ENCODE peak calls at places on chromosomes 3 and 15, in ten cellular contexts. B, Q, Z, V, E, F, C, S, W and G are unnamed samples. For H3K4me1, the result is how much of the 10 kb centered on the place peaks cover.

GRCh38 chr15:22933641-22934061 is 46.5 kb downstream of the CYFIP1 start:
- DNase-seq in B (no peak), Q (no peak), Z (no peak), V (no peak), E (no peak), F (no peak), C (no peak), S (no peak), W (no peak), G (no peak)

GRCh38 chr15:79221696-79222095 is 60.8 kb upstream of the ANKRD34C start:
- DNase-seq in B (no peak), Q (no peak), Z (no peak), V (no peak), E (no peak), F (no peak), C (no peak), S (no peak), W (no peak), G (no peak)

GRCh38 chr15:67019886-67020520 is 45.4 kb upstream of the SMAD3 start:
- DNase-seq in B (no peak), Q (no peak), Z (peak), V (no peak), E (no peak), F (no peak), C (no peak), S (no peak), W (no peak), G (no peak)

GRCh38 chr15:88080616-88081015 is 175.9 kb downstream of the NTRK3 start:
- DNase-seq in B (no peak), Q (no peak), Z (no peak), V (no peak), E (no peak), F (no peak), C (no peak), S (no peak), W (no peak), G (no peak)

GRCh38 chr3:177196473-177197040 is 725 bp downstream of the TBL1XR1 start:
- DNase-seq in B (peak), Q (no peak), Z (peak), V (no peak), E (peak), F (peak), C (no peak), S (no peak), W (peak), G (peak)

GRCh38 chr3:111862415-111862814 is 3.4 kb downstream of the PHLDB2 start:
- DNase-seq in B (no peak), Q (no peak), Z (no peak), V (no peak), E (no peak), F (no peak), C (no peak), S (no peak), W (no peak), G (no peak)

GRCh38 chr3:56835626-56836025 is 33.9 kb upstream of the ARHGEF3 start:
- DNase-seq in B (no peak), Q (no peak), Z (no peak), V (no peak), E (no peak), F (no peak), C (no peak), S (no peak), W (no peak), G (no peak)

GRCh38 chr3:185361920-185362319 is 1.0 kb upstream of the MAP3K13 start:
- DNase-seq in B (no peak), Q (no peak), Z (no peak), V (no peak), E (no peak), F (no peak), C (no peak), S (no peak), W (no peak), G (no peak)

GRCh38 chr3:173826416-173826815 is 428.9 kb downstream of the NLGN1 start:
- DNase-seq in B (no peak), Q (no peak), Z (no peak), V (no peak), E (no peak), F (no peak), C (no peak), S (no peak), W (no peak), G (no peak)

GRCh38 chr3:193590088-193590856 is 2.7 kb upstream of the OPA1 start:
- DNase-seq in B (peak), Q (no peak), Z (no peak), V (no peak), E (no peak), F (no peak), C (no peak), S (no peak), W (no peak), G (no peak)

GRCh38 chr3:193595939-193596487 is 3.0 kb downstream of the OPA1 start:
- DNase-seq in B (no peak), Q (no peak), Z (no peak), V (no peak), E (no peak), F (no peak), C (no peak), S (no peak), W (no peak), G (no peak)

GRCh38 chr3:193593666-193594025 is 638 bp downstream of the OPA1 start:
- DNase-seq in B (peak), Q (no peak), Z (no peak), V (peak), E (no peak), F (peak), C (no peak), S (no peak), W (no peak), G (no peak)

GRCh38 chr3:193594946-193595689 is 2.1 kb downstream of the OPA1 start:
- DNase-seq in B (no peak), Q (no peak), Z (no peak), V (no peak), E (no peak), F (no peak), C (no peak), S (no peak), W (no peak), G (no peak)

DNA sequence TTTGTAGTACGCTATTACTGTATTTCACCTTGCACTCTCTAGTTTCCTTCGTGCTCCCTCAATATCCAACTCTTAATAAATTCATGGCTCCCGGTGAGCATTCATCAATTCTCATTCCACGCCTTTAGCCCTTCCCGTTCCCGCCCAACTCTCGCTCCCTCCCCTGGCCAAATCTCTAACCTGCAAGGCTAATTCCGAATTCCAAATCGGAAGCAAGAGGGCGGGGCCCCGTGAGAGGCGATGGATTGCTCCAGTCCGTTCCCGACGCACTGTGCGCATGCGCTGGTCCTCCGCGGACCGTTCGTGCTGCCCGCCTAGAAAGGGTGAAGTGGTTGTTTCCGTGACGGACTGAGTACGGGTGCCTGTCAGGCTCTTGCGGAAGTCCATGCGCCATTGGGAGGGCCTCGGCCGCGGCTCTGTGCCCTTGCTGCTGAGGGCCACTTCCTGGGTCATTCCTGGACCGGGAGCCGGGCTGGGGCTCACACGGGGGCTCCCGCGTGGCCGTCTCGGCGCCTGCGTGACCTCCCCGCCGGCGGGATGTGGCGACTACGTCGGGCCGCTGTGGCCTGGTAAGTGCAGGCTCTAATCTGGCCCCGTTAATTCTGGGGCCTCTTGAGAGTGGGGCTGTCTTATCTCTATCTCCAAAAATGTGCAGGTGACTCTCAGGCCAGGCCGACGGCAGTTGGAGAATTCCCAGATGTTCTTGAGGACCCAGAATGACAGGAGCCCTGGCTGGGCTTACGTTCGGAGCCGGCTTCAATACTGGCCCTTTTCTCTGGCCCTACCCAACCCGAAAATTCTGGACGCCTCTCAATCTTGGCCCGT is at the start of gene OPA1:
- DNase-seq in B (peak), Q (peak), Z (peak), V (peak), E (peak), F (peak), C (peak), S (peak), W (peak), G (peak)
- TF ChIP-seq POLR2A in B (peak), Q (peak), Z (peak), V (peak), E (peak), F (peak), C (peak), S (peak), W (peak), G (peak)

DNA sequence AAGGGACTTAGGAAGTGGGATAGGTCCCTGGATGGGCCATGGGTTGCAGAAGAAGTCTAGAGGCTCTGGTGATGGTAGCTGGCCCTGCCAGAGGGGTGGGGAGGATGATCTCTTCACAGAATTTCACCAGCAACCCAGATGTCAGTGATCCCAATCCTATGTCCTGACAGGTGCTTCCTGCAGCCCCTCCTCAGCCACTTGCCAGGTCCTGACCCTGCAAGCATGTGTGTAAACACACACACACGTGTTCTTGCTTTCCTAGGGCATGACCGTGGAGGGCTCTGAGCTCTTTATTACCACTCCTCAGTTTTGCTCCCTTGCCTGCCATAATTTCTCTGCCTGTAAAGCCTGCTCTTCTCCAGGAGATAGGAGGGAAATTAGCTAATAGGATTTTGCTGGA is 12.5 kb downstream of the TEX264 start:
- DNase-seq in B (no peak), Q (no peak), Z (no peak), V (no peak), E (no peak), F (no peak), C (no peak), S (no peak), W (no peak), G (no peak)
- TF ChIP-seq EP300 in B (no peak), Q (no peak), Z (no peak), V (no peak), E (no peak), F (no peak), C (no peak), S (no peak), W (no peak), G (no peak)

GRCh38 chr3:13479582-13480339 is at the start of gene HDAC11:
- DNase-seq in B (peak), Q (peak), Z (peak), V (peak), E (peak), F (peak), C (peak), S (peak), W (peak), G (peak)
- H3K4me1 ChIP-seq in B (half or more), Q (under half), Z (under half), V (half or more), E (under half), F (under half), C (under half), S (under half), W (under half), G (under half)

DNA sequence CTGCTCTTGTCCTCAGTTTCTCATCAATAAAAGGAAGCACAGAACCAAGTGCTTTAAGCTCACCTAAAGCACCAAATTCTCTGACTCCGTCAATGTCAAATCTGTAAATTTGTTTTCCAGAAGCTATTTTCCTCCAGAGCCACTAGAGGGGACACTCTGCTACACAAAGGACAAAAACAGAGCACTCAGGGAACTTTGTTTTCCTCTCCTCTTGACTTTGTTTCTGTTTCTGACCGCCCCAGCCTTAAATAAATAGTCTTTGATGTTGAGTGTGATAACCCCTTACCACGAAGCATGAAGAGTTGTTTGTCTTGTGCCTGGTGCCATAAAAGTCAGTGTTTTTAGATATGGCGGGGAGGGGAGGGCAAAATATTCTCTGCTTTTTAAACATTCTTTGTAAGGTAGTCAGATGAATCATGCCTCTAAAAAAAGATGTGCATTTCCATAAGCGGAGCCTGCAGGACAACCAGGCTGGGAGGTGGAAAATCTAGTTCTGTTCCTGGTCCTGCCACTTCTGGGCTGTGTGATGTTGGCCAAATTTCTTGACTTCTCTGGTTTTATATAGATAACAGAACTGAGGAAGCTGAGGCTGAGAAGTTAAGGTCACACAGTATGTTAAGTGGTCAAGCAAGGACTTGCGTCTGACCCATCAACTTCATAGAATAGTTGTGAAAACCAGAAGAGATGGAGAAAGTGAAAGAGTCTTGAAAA is 7.3 kb upstream of the ZBTB38 start:
- DNase-seq in B (peak), Q (no peak), Z (no peak), V (peak), E (no peak), F (peak), C (no peak), S (no peak), W (no peak), G (no peak)
- TF ChIP-seq POLR2A in B (no peak), Q (no peak), Z (no peak), V (no peak), E (no peak), F (no peak), C (no peak), S (no peak), W (no peak), G (no peak)

GRCh38 chr3:172711457-172711800 is 562 bp upstream of the NCEH1 start:
- DNase-seq in B (no peak), Q (no peak), Z (no peak), V (peak), E (no peak), F (peak), C (no peak), S (no peak), W (peak), G (no peak)

GRCh38 chr3:172707967-172708366 is 2.9 kb downstream of the NCEH1 start:
- DNase-seq in B (no peak), Q (no peak), Z (no peak), V (no peak), E (no peak), F (no peak), C (no peak), S (no peak), W (no peak), G (no peak)

GRCh38 chr3:172710709-172711456 is at the start of gene NCEH1:
- DNase-seq in B (peak), Q (peak), Z (peak), V (peak), E (peak), F (peak), C (peak), S (peak), W (peak), G (peak)

GRCh38 chr3:172708905-172709775 is 1.7 kb downstream of the NCEH1 start:
- DNase-seq in B (no peak), Q (no peak), Z (no peak), V (no peak), E (no peak), F (no peak), C (no peak), S (no peak), W (peak), G (no peak)

DNA sequence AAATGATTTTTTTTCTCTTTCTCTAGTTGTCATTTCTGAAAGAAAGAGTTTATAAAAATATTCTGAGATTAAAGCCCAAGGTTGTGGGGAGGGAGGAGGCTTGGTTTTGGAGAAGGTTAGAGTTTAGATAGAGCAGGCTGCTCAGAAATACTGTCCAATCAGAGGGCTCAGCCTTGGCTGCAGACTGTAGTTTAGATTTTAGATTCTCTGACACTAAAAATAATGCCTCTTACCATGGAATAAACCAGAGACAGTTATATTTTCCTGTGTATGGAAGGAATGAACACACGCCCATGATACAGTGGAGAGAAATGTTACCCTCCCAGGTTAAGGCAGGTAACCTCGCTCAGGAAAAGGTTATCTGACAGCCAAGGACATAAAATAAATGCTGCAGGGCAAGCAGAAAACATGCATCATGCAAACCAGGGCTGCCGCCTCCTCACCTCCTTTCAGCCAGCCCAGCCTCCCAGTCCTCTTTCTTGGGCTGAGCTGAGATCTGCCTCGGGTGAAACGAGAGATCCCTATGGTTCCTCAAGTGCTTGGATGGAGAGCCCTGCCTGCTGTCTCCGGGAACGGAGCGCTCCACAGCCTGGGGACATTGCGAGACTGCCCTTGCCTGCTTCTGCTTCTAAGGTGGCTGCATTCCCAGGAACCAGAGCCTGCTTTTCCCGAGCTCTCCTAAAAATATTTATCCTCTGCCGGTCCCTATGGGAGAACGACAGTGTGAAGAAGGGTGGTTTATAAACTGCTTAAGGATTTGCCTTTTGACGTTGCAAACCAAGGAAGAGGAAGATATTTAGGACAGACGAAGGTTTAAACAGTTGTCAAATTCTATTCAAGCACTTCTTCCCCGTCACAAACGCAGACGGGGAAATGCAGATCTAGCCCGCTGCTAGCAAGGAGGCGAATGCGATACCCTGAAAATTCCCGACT is 825 bp downstream of the NCEH1 start:
- DNase-seq in B (peak), Q (no peak), Z (peak), V (no peak), E (peak), F (no peak), C (no peak), S (no peak), W (peak), G (peak)
- TF ChIP-seq EP300 in B (no peak), Q (no peak), Z (no peak), V (no peak), E (no peak), F (no peak), C (no peak), S (no peak), W (no peak), G (no peak)

GRCh38 chr3:50160561-50160983 is 5.4 kb downstream of the SEMA3F start:
- DNase-seq in B (peak), Q (no peak), Z (no peak), V (no peak), E (peak), F (no peak), C (no peak), S (no peak), W (no peak), G (no peak)
- H3K4me1 ChIP-seq in B (under half), Q (under half), Z (under half), V (half or more), E (under half), F (half or more), C (half or more), S (under half), W (half or more), G (under half)